ENCODE peak calls at places on chromosome 10, in seven cellular contexts. O, G, I, U, R, H and S are unnamed samples.

GRCh38 chr10:132858121-132859081 is 72.5 kb upstream of the NKX6-2 start:
- DNase-seq in O (peak), G (no peak), I (peak), U (no peak), R (no peak), H (no peak), S (no peak)

GRCh38 chr10:78287618-78288017 is 254.0 kb downstream of the RPS24 start:
- DNase-seq in O (no peak), G (no peak), I (no peak), U (no peak), R (no peak), H (no peak), S (no peak)

GRCh38 chr10:19518632-19519031 is 297.6 kb upstream of the PLXDC2 start:
- DNase-seq in O (no peak), G (no peak), I (no peak), U (no peak), R (no peak), H (no peak), S (no peak)

GRCh38 chr10:123928427-123928826 is 36.8 kb upstream of the CPXM2 start:
- DNase-seq in O (no peak), G (no peak), I (no peak), U (no peak), R (no peak), H (no peak), S (no peak)

GRCh38 chr10:63206576-63206975 is 73.4 kb downstream of the NRBF2 start:
- DNase-seq in O (no peak), G (no peak), I (no peak), U (no peak), R (no peak), H (no peak), S (no peak)

GRCh38 chr10:75428434-75429158 is 2.8 kb upstream of the LRMDA start:
- DNase-seq in O (no peak), G (no peak), I (no peak), U (peak), R (no peak), H (no peak), S (no peak)

GRCh38 chr10:24202181-24202570 is 6.8 kb upstream of the KIAA1217 start:
- DNase-seq in O (peak), G (no peak), I (no peak), U (no peak), R (no peak), H (no peak), S (peak)

GRCh38 chr10:30017576-30017975 is 41.8 kb downstream of the JCAD start:
- DNase-seq in O (no peak), G (no peak), I (no peak), U (no peak), R (no peak), H (no peak), S (no peak)

GRCh38 chr10:46020871-46021553 is 9.4 kb downstream of the NCOA4 start:
- DNase-seq in O (no peak), G (no peak), I (no peak), U (peak), R (no peak), H (no peak), S (no peak)

GRCh38 chr10:3745582-3745981 is 39.4 kb downstream of the KLF6 start:
- DNase-seq in O (no peak), G (no peak), I (no peak), U (no peak), R (no peak), H (no peak), S (peak)

GRCh38 chr10:1256139-1256720 is 200.0 kb downstream of the WDR37 start:
- DNase-seq in O (no peak), G (no peak), I (no peak), U (no peak), R (no peak), H (no peak), S (no peak)

GRCh38 chr10:7671121-7671520 is 4.4 kb upstream of the ITIH5 start:
- DNase-seq in O (no peak), G (no peak), I (no peak), U (no peak), R (no peak), H (no peak), S (no peak)